ENCODE peak calls at places on chromosomes 16 and 17, in nine cellular contexts. H is fibroblast of lung; R is stomach; F is esophagus squamous epithelium; W is heart right ventricle; K is Caco-2; T is right lobe of liver; P is mesendoderm; Y is CD8-positive, alpha-beta memory T cell. X is an unnamed sample.

GRCh38 chr17:1905190-1905919 is 75.5 kb downstream of the RPA1 start:
- DNase-seq in H (peak; percentile 11), R (no peak), F (no peak), W (no peak), K (no peak), T (no peak), P (no peak), Y (no peak), X (no peak)

GRCh38 chr17:68634345-68634876 is 33.2 kb upstream of the FAM20A start:
- DNase-seq in H (no peak), R (no peak), F (no peak), W (no peak), K (no peak), T (no peak), P (no peak), Y (no peak), X (no peak)

GRCh38 chr16:51880776-51881175 is 666.2 kb downstream of the TOX3 start:
- DNase-seq in H (peak; percentile 86), R (no peak), F (no peak), W (no peak), K (no peak), T (no peak), P (no peak), Y (no peak), X (no peak)

GRCh38 chr16:70767377-70768204 is 33.4 kb downstream of the VAC14 start:
- DNase-seq in H (peak; percentile 54), R (no peak), F (no peak), W (no peak), K (no peak), T (no peak), P (no peak), Y (no peak), X (no peak)

GRCh38 chr16:20334396-20334795 is 7.1 kb upstream of the GP2 start:
- DNase-seq in H (no peak), R (no peak), F (no peak), W (no peak), K (no peak), T (no peak), P (no peak), Y (no peak), X (no peak)

GRCh38 chr16:55817236-55817912 is 15.5 kb downstream of the CES1 start:
- DNase-seq in H (no peak), R (no peak), F (no peak), W (no peak), K (no peak), T (no peak), P (no peak), Y (no peak), X (no peak)

GRCh38 chr17:65345261-65346060 is 208.3 kb downstream of the RGS9 start:
- DNase-seq in H (peak; percentile 77), R (no peak), F (no peak), W (no peak), K (no peak), T (no peak), P (no peak), Y (no peak), X (no peak)

GRCh38 chr16:49000594-49000993 is 281.0 kb downstream of the CBLN1 start:
- DNase-seq in H (no peak), R (no peak), F (no peak), W (no peak), K (no peak), T (no peak), P (peak; percentile 32), Y (no peak), X (no peak)

GRCh38 chr16:88959022-88959421 is 18.0 kb downstream of the CBFA2T3 start:
- DNase-seq in H (no peak), R (no peak), F (no peak), W (no peak), K (no peak), T (no peak), P (no peak), Y (no peak), X (no peak)

GRCh38 chr17:48068491-48068961 is 20.4 kb downstream of the NFE2L1 start:
- DNase-seq in H (peak; percentile 49), R (no peak), F (no peak), W (no peak), K (peak; percentile 82), T (no peak), P (peak; percentile 70), Y (no peak), X (no peak)

GRCh38 chr16:678858-679807 is 1.1 kb upstream of the STUB1 start:
- DNase-seq in H (peak; percentile 45), R (peak; percentile 76), F (no peak), W (peak; percentile 74), K (peak; percentile 78), T (peak; percentile 86), P (peak; percentile 86), Y (peak; percentile 74), X (no peak)

GRCh38 chr16:28196331-28196987 is 15.3 kb downstream of the XPO6 start:
- DNase-seq in H (peak; percentile 21), R (no peak), F (no peak), W (no peak), K (no peak), T (no peak), P (no peak), Y (no peak), X (no peak)

GRCh38 chr16:28191364-28191985 is 20.3 kb downstream of the XPO6 start:
- DNase-seq in H (no peak), R (no peak), F (no peak), W (no peak), K (no peak), T (no peak), P (no peak), Y (no peak), X (no peak)

GRCh38 chr16:28192811-28193529 is 18.8 kb downstream of the XPO6 start:
- DNase-seq in H (no peak), R (peak; percentile 42), F (no peak), W (no peak), K (no peak), T (no peak), P (no peak), Y (peak; percentile 85), X (no peak)

GRCh38 chr16:28193530-28194423 is 18.0 kb downstream of the XPO6 start:
- DNase-seq in H (peak; percentile 95), R (no peak), F (no peak), W (no peak), K (peak; percentile 39), T (no peak), P (peak; percentile 77), Y (peak; percentile 54), X (no peak)

GRCh38 chr16:28195859-28196258 is 15.9 kb downstream of the XPO6 start:
- DNase-seq in H (no peak), R (no peak), F (no peak), W (no peak), K (no peak), T (no peak), P (no peak), Y (no peak), X (no peak)
- H3K4me1 ChIP-seq in H (peaks cover 27% of the 10 kb centered on the region), R (peaks cover 31% of the 10 kb centered on the region), F (peaks cover 15% of the 10 kb centered on the region), W (peaks cover 4% of the 10 kb centered on the region), K (peaks cover 12% of the 10 kb centered on the region), T (no peaks in the 10 kb centered on the region), P (peaks cover 6% of the 10 kb centered on the region), Y (peaks cover 64% of the 10 kb centered on the region), X (peaks cover 5% of the 10 kb centered on the region)

DNA sequence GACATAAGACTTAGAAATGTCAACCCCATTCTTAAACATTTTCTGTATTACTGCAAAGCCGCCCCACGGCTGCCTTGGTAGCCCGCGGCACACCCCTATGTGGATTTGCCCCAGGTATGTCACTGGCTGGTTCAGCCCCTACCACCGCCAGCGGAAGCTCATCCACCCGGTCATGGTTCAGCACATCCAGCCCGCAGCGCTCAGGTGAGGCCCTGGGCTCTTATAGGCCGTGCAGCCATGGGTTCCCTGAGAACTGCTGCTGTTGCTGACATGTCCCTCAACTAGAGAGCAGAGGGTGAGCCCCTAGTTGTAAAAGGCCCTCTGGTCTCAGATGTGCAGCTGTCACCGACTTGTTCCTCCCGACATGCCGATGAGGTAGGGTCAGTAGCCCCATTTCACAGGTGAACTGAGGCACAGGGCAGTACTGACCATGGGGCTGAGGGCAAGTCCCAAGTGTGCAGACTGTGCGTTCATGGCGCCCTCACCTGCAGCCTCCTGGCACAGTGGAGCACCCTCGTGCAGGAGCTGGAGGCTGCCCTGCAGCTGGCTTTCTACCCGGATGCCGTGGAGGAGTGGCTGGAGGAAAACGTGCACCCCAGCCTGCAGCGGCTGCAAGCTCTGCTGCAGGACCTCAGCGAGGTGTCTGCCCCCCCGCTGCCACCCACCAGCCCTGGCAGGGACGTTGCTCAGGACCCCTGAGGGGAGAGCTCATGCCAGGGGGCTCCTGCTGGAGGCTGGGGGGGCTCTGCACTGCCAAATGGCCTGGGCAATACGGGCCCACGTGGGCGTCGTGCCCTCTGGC is 8.7 kb downstream of the CYBC1 start:
- DNase-seq in H (no peak), R (no peak), F (no peak), W (no peak), K (no peak), T (no peak), P (no peak), Y (peak; percentile 42), X (no peak)
- H3K36me3 ChIP-seq in H (peaks cover 23% of the 10 kb centered on the region), R (peaks cover 79% of the 10 kb centered on the region), F (peaks cover 6% of the 10 kb centered on the region), W (no peaks in the 10 kb centered on the region), K (peaks cover 1% of the 10 kb centered on the region), T (no peaks in the 10 kb centered on the region), P (no peaks in the 10 kb centered on the region), Y (peaks cover 13% of the 10 kb centered on the region), X (peaks cover 9% of the 10 kb centered on the region)

DNA sequence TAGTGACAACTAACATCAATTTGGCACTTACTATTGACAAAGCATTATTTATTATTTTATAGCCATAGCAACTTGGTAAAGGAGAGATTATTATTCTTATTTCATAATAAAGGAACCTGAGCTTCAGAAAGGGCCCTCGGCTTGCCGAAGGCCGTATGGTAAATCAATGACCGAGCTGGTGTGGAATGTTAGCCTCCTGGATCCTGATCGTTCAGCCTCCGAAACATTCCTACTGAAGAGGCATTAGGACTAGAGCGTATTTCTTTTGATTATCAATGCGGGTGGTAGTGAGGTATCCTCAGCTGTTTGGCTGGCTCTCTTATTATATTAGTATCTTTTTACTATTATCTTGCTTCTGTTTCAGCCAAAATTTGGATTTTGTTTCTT is 199.3 kb upstream of the TBX2 start:
- DNase-seq in H (peak; percentile 76), R (no peak), F (no peak), W (no peak), K (no peak), T (no peak), P (peak; percentile 48), Y (no peak), X (no peak)
- H3K4me1 ChIP-seq in H (peaks cover 25% of the 10 kb centered on the region), R (peaks cover 24% of the 10 kb centered on the region), F (peaks cover 4% of the 10 kb centered on the region), W (no peaks in the 10 kb centered on the region), K (peaks cover 34% of the 10 kb centered on the region), T (no peaks in the 10 kb centered on the region), P (no peaks in the 10 kb centered on the region), Y (no peaks in the 10 kb centered on the region), X (peaks cover 17% of the 10 kb centered on the region)

GRCh38 chr16:68311316-68311620 is 449 bp downstream of the PRMT7 start:
- DNase-seq in H (peak; percentile 52), R (no peak), F (no peak), W (no peak), K (no peak), T (no peak), P (no peak), Y (no peak), X (no peak)

GRCh38 chr16:68300736-68301459 is 9.8 kb downstream of the SLC7A6OS start:
- DNase-seq in H (peak; percentile 43), R (no peak), F (no peak), W (no peak), K (no peak), T (no peak), P (no peak), Y (no peak), X (no peak)

GRCh38 chr16:68309798-68310197 is 948 bp downstream of the SLC7A6OS start:
- DNase-seq in H (no peak), R (no peak), F (no peak), W (no peak), K (no peak), T (no peak), P (no peak), Y (no peak), X (no peak)

GRCh38 chr16:68310441-68311315 is at the start of the genes PRMT7 and SLC7A6OS:
- DNase-seq in H (peak; percentile 89), R (peak; percentile 90), F (peak; percentile 80), W (peak; percentile 90), K (peak; percentile 93), T (peak; percentile 95), P (peak; percentile 96), Y (peak; percentile 94), X (peak; percentile 53)

GRCh38 chr16:68306633-68307032 is 4.1 kb downstream of the SLC7A6OS start:
- DNase-seq in H (no peak), R (no peak), F (no peak), W (no peak), K (no peak), T (no peak), P (no peak), Y (no peak), X (no peak)
- H3K36me3 ChIP-seq in H (peaks cover 13% of the 10 kb centered on the region), R (peaks cover 78% of the 10 kb centered on the region), F (no peaks in the 10 kb centered on the region), W (peaks cover 40% of the 10 kb centered on the region), K (peaks cover 7% of the 10 kb centered on the region), T (peaks cover 40% of the 10 kb centered on the region), P (peaks cover 2% of the 10 kb centered on the region), Y (peaks cover 36% of the 10 kb centered on the region), X (peaks cover 22% of the 10 kb centered on the region)